ENCODE peak calls at places on chromosome 20, in eight cellular contexts. Z is breast epithelium; X is CD4-positive, CD25-positive, alpha-beta regulatory T cell; C is SJSA1; B is astrocyte; W is neuronal stem cell; K is thyroid gland; E is stomach. Y is an unnamed sample.

GRCh38 chr20:53643031-53643832 is 49.6 kb upstream of the ZNF217 start:
- DNase-seq in Z (no peak), X (peak; percentile 86), C (peak; percentile 88), B (peak; percentile 83), W (no peak), K (no peak), E (peak; percentile 52), Y (peak; percentile 43)

GRCh38 chr20:18466574-18466893 is 296 bp downstream of the DZANK1 start:
- DNase-seq in Z (no peak), X (no peak), C (no peak), B (no peak), W (no peak), K (no peak), E (no peak), Y (no peak)

GRCh38 chr20:21251278-21251677 is 51.9 kb upstream of the XRN2 start:
- DNase-seq in Z (no peak), X (no peak), C (no peak), B (peak; percentile 51), W (no peak), K (no peak), E (no peak), Y (no peak)

GRCh38 chr20:36092424-36093024 is 62.0 kb upstream of the EPB41L1 start:
- DNase-seq in Z (no peak), X (no peak), C (no peak), B (no peak), W (peak; percentile 48), K (peak; percentile 45), E (peak; percentile 53), Y (peak; percentile 54)

GRCh38 chr20:50980071-50980681 is 21.6 kb downstream of the MOCS3 start:
- DNase-seq in Z (no peak), X (no peak), C (peak; percentile 90), B (peak; percentile 100), W (no peak), K (no peak), E (no peak), Y (no peak)

GRCh38 chr20:41586784-41587183 is 31.4 kb downstream of the CHD6 start:
- DNase-seq in Z (no peak), X (no peak), C (no peak), B (no peak), W (no peak), K (no peak), E (no peak), Y (no peak)

GRCh38 chr20:31710423-31711250 is 12.0 kb downstream of the BCL2L1 start:
- DNase-seq in Z (no peak), X (no peak), C (no peak), B (no peak), W (no peak), K (peak; percentile 92), E (peak; percentile 76), Y (no peak)

GRCh38 chr20:52972965-52973819 is 1.0 kb downstream of the TSHZ2 start:
- DNase-seq in Z (no peak), X (peak; percentile 20), C (peak; percentile 3), B (no peak), W (no peak), K (no peak), E (no peak), Y (no peak)

GRCh38 chr20:53149184-53149651 is 177.1 kb downstream of the TSHZ2 start:
- DNase-seq in Z (no peak), X (no peak), C (no peak), B (no peak), W (no peak), K (no peak), E (no peak), Y (no peak)

GRCh38 chr20:47502801-47503239 is 1.1 kb downstream of the NCOA3 start:
- DNase-seq in Z (no peak), X (peak; percentile 85), C (peak; percentile 49), B (peak; percentile 33), W (peak; percentile 9), K (peak; percentile 5), E (no peak), Y (peak; percentile 37)

GRCh38 chr20:51091564-51092195 is 68.8 kb upstream of the KCNG1 start:
- DNase-seq in Z (no peak), X (no peak), C (no peak), B (no peak), W (no peak), K (no peak), E (no peak), Y (no peak)

GRCh38 chr20:61805781-61806180 is 259.9 kb downstream of the TAF4 start:
- DNase-seq in Z (no peak), X (no peak), C (no peak), B (no peak), W (no peak), K (no peak), E (no peak), Y (no peak)

GRCh38 chr20:19688031-19688806 is 69.8 kb upstream of the RIN2 start:
- DNase-seq in Z (peak; percentile 72), X (no peak), C (peak; percentile 58), B (peak; percentile 82), W (no peak), K (peak; percentile 72), E (peak; percentile 81), Y (peak; percentile 39)

GRCh38 chr20:49892260-49893216 is 22.8 kb downstream of the SPATA2 start:
- DNase-seq in Z (peak; percentile 41), X (no peak), C (no peak), B (no peak), W (no peak), K (no peak), E (no peak), Y (no peak)

GRCh38 chr20:45924391-45925261 is 9.9 kb upstream of the PCIF1 start:
- DNase-seq in Z (no peak), X (no peak), C (peak; percentile 43), B (no peak), W (no peak), K (peak; percentile 44), E (no peak), Y (no peak)

GRCh38 chr20:35200255-35200654 is 26.2 kb upstream of the MMP24 start:
- DNase-seq in Z (no peak), X (no peak), C (peak; percentile 58), B (peak; percentile 77), W (no peak), K (no peak), E (no peak), Y (no peak)

GRCh38 chr20:7935027-7935551 is 5.2 kb downstream of the HAO1 start:
- DNase-seq in Z (no peak), X (no peak), C (no peak), B (no peak), W (no peak), K (no peak), E (no peak), Y (no peak)

GRCh38 chr20:15807271-15807670 is 766.0 kb downstream of the KIF16B start:
- DNase-seq in Z (no peak), X (no peak), C (no peak), B (no peak), W (no peak), K (no peak), E (no peak), Y (no peak)
- H3K4me1 ChIP-seq in Z (no peaks in the 10 kb centered on the region), X (no peaks in the 10 kb centered on the region), C (no peaks in the 10 kb centered on the region), B (no peaks in the 10 kb centered on the region), W (no peaks in the 10 kb centered on the region), K (no peaks in the 10 kb centered on the region), E (no peaks in the 10 kb centered on the region), Y (no peaks in the 10 kb centered on the region)

DNA sequence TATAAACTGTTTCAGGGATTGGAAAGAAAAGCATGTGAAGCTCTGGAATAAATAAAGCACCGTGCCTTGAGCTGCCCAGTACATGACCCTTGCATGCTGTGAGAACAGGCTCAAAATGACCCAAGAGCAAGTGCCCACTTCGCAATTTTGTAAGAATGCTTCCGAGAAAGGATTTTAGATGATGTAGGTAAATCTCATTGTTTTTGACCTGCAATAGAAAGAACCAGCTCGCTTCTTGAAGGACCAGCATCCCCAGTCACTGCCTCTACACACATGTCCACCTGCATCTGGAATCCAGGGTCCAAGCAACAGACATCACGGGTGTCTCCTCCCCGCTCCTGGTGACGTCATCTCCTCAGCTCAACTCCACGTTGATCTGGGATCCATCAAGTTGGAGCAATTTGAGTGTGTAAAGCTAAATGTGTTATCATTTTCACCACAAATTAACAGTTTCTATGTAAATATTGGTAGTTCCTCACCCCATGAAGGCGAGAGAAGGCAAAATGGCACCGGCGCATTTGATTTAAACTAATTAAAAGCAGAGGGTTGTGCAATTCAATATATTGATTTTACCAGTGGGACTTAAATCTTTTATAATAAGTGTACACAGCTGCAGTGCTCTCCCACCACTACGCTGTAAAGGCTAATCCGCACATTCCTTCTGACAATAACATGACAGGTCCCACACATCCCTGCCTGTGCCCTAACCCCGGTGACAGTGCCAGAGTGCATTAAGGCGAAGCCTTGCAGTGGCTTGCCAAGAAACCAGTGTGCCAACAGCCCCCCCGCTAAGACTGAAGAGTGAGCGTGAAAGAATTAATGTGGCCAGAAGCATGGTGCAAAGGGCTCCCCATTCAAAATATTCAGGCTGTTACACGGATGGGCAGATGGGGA is 6.1 kb downstream of the BMP7 start:
- DNase-seq in Z (no peak), X (no peak), C (no peak), B (no peak), W (no peak), K (peak; percentile 85), E (no peak), Y (peak; percentile 53)
- H3K4me1 ChIP-seq in Z (no peaks in the 10 kb centered on the region), X (no peaks in the 10 kb centered on the region), C (peaks cover 4% of the 10 kb centered on the region), B (no peaks in the 10 kb centered on the region), W (peaks cover 49% of the 10 kb centered on the region), K (peaks cover 52% of the 10 kb centered on the region), E (peaks cover 42% of the 10 kb centered on the region), Y (peaks cover 32% of the 10 kb centered on the region)

DNA sequence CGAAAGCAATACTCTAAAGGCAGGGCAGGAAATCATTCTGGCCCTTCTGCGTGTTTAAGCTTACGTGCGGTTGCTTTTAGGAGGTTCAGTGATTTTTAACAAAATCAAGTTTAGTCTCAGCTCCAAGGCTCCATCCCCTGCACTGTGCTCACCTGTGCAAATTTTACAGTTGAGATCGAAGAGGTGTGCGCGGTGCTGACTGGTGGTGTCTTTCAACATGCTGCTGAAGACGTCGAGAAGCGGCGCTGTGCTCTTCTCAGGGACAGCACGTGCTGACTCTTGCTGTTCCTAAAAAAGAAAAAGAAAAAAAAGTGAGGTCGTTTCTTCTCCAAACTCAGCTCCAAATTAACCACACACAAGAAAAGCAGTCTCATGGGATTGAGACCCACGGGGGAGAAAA is 32.0 kb downstream of the DIDO1 start:
- DNase-seq in Z (no peak), X (no peak), C (no peak), B (no peak), W (no peak), K (no peak), E (no peak), Y (no peak)
- H3K4me1 ChIP-seq in Z (peaks cover 17% of the 10 kb centered on the region), X (peaks cover 9% of the 10 kb centered on the region), C (no peaks in the 10 kb centered on the region), B (no peaks in the 10 kb centered on the region), W (peaks cover 2% of the 10 kb centered on the region), K (peaks cover 3% of the 10 kb centered on the region), E (peaks cover 15% of the 10 kb centered on the region), Y (no peaks in the 10 kb centered on the region)

GRCh38 chr20:48827880-48828733 is at the start of gene PREX1:
- DNase-seq in Z (peak; percentile 73), X (peak; percentile 90), C (peak; percentile 87), B (peak; percentile 64), W (peak; percentile 78), K (peak; percentile 87), E (peak; percentile 89), Y (peak; percentile 52)

GRCh38 chr20:48828734-48829460 is 1.1 kb upstream of the PREX1 start:
- DNase-seq in Z (no peak), X (no peak), C (no peak), B (no peak), W (no peak), K (no peak), E (no peak), Y (no peak)

GRCh38 chr20:48825551-48825885 is 2.3 kb downstream of the PREX1 start:
- DNase-seq in Z (no peak), X (no peak), C (no peak), B (no peak), W (no peak), K (no peak), E (no peak), Y (no peak)

GRCh38 chr20:48826064-48826463 is 1.7 kb downstream of the PREX1 start:
- DNase-seq in Z (no peak), X (no peak), C (no peak), B (no peak), W (peak; percentile 62), K (no peak), E (no peak), Y (no peak)

GRCh38 chr20:48826883-48827771 is 672 bp downstream of the PREX1 start:
- DNase-seq in Z (no peak), X (peak; percentile 44), C (peak; percentile 75), B (no peak), W (peak; percentile 49), K (peak; percentile 39), E (peak; percentile 37), Y (peak; percentile 54)
- H3K4me1 ChIP-seq in Z (no peaks in the 10 kb centered on the region), X (peaks cover 46% of the 10 kb centered on the region), C (peaks cover 59% of the 10 kb centered on the region), B (peaks cover 32% of the 10 kb centered on the region), W (peaks cover 21% of the 10 kb centered on the region), K (peaks cover 24% of the 10 kb centered on the region), E (peaks cover 76% of the 10 kb centered on the region), Y (peaks cover 28% of the 10 kb centered on the region)

Y was measured in HAP-1.